ENCODE peak calls at places on chromosomes 6 and 20, in six cellular contexts. One of them, this sample, is unnamed.

GRCh38 chr6:116511424-116512131 is at the start of gene CALHM5:
- DNase-seq in ACHN: peak
- DNase-seq in SW 1271: peak
- DNase-seq in effector memory CD4-positive, alpha-beta T cell: no peak
- DNase-seq in activated CD8-positive, alpha-beta memory T cell treated with anti-CD3 and anti-CD28 coated beads for 48 hours: no peak
- DNase-seq in GM12865: no peak
- DNase-seq in this sample: no peak

GRCh38 chr6:137761072-137761471 is 106.0 kb upstream of the TNFAIP3 start:
- DNase-seq in effector memory CD4-positive, alpha-beta T cell: no peak
- DNase-seq in activated CD8-positive, alpha-beta memory T cell treated with anti-CD3 and anti-CD28 coated beads for 48 hours: no peak
- DNase-seq in SW 1271: no peak
- DNase-seq in ACHN: no peak
- DNase-seq in GM12865: no peak
- DNase-seq in this sample: no peak

GRCh38 chr6:157825243-157825904 is 2.3 kb downstream of the SNX9 start:
- DNase-seq in GM12865: no peak
- DNase-seq in activated CD8-positive, alpha-beta memory T cell treated with anti-CD3 and anti-CD28 coated beads for 48 hours: no peak
- DNase-seq in effector memory CD4-positive, alpha-beta T cell: no peak
- DNase-seq in ACHN: no peak
- DNase-seq in SW 1271: no peak
- DNase-seq in this sample: no peak

GRCh38 chr6:85449818-85450577 is at the start of gene NT5E:
- DNase-seq in activated CD8-positive, alpha-beta memory T cell treated with anti-CD3 and anti-CD28 coated beads for 48 hours: peak
- DNase-seq in effector memory CD4-positive, alpha-beta T cell: no peak
- DNase-seq in ACHN: peak
- DNase-seq in SW 1271: peak
- DNase-seq in GM12865: peak
- DNase-seq in this sample: no peak

GRCh38 chr20:32971703-32972161 is 32.5 kb downstream of the SUN5 start:
- DNase-seq in activated CD8-positive, alpha-beta memory T cell treated with anti-CD3 and anti-CD28 coated beads for 48 hours: no peak
- DNase-seq in effector memory CD4-positive, alpha-beta T cell: no peak
- DNase-seq in ACHN: no peak
- DNase-seq in SW 1271: no peak
- DNase-seq in GM12865: peak
- DNase-seq in this sample: no peak

GRCh38 chr6:166333172-166333995 is 9.0 kb downstream of the SFT2D1 start:
- DNase-seq in activated CD8-positive, alpha-beta memory T cell treated with anti-CD3 and anti-CD28 coated beads for 48 hours: no peak
- DNase-seq in GM12865: peak
- DNase-seq in effector memory CD4-positive, alpha-beta T cell: peak
- DNase-seq in ACHN: no peak
- DNase-seq in SW 1271: no peak
- DNase-seq in this sample: no peak

GRCh38 chr6:498795-499231 is 107.3 kb downstream of the IRF4 start:
- DNase-seq in effector memory CD4-positive, alpha-beta T cell: no peak
- DNase-seq in activated CD8-positive, alpha-beta memory T cell treated with anti-CD3 and anti-CD28 coated beads for 48 hours: no peak
- DNase-seq in GM12865: peak
- DNase-seq in ACHN: no peak
- DNase-seq in SW 1271: no peak
- DNase-seq in this sample: no peak

GRCh38 chr6:31175961-31176360 is 5.5 kb upstream of the POU5F1 start:
- DNase-seq in activated CD8-positive, alpha-beta memory T cell treated with anti-CD3 and anti-CD28 coated beads for 48 hours: no peak
- DNase-seq in effector memory CD4-positive, alpha-beta T cell: no peak
- DNase-seq in SW 1271: no peak
- DNase-seq in GM12865: no peak
- DNase-seq in ACHN: peak
- DNase-seq in this sample: no peak

GRCh38 chr6:168029459-168030217 is 32.2 kb downstream of the KIF25 start:
- DNase-seq in SW 1271: no peak
- DNase-seq in effector memory CD4-positive, alpha-beta T cell: no peak
- DNase-seq in ACHN: no peak
- DNase-seq in activated CD8-positive, alpha-beta memory T cell treated with anti-CD3 and anti-CD28 coated beads for 48 hours: no peak
- DNase-seq in GM12865: no peak
- DNase-seq in this sample: no peak

GRCh38 chr20:31860431-31861345 is 9.6 kb downstream of the DUSP15 start:
- DNase-seq in activated CD8-positive, alpha-beta memory T cell treated with anti-CD3 and anti-CD28 coated beads for 48 hours: no peak
- DNase-seq in SW 1271: no peak
- DNase-seq in effector memory CD4-positive, alpha-beta T cell: no peak
- DNase-seq in GM12865: no peak
- DNase-seq in ACHN: peak
- DNase-seq in this sample: no peak

GRCh38 chr20:62305149-62305764 is 2.5 kb downstream of the ADRM1 start:
- DNase-seq in effector memory CD4-positive, alpha-beta T cell: no peak
- DNase-seq in GM12865: no peak
- DNase-seq in SW 1271: no peak
- DNase-seq in ACHN: no peak
- DNase-seq in activated CD8-positive, alpha-beta memory T cell treated with anti-CD3 and anti-CD28 coated beads for 48 hours: no peak
- DNase-seq in this sample: no peak

GRCh38 chr6:17859846-17860245 is 127.6 kb downstream of the KIF13A start:
- DNase-seq in SW 1271: no peak
- DNase-seq in GM12865: no peak
- DNase-seq in activated CD8-positive, alpha-beta memory T cell treated with anti-CD3 and anti-CD28 coated beads for 48 hours: no peak
- DNase-seq in effector memory CD4-positive, alpha-beta T cell: no peak
- DNase-seq in ACHN: no peak
- DNase-seq in this sample: no peak

GRCh38 chr20:24912397-24913075 is 36.5 kb upstream of the CST7 start:
- DNase-seq in ACHN: no peak
- DNase-seq in GM12865: no peak
- DNase-seq in activated CD8-positive, alpha-beta memory T cell treated with anti-CD3 and anti-CD28 coated beads for 48 hours: no peak
- DNase-seq in SW 1271: no peak
- DNase-seq in effector memory CD4-positive, alpha-beta T cell: no peak
- DNase-seq in this sample: no peak

GRCh38 chr6:130932956-130933355 is 105.8 kb downstream of the SMLR1 start:
- DNase-seq in SW 1271: no peak
- DNase-seq in ACHN: no peak
- DNase-seq in effector memory CD4-positive, alpha-beta T cell: no peak
- DNase-seq in GM12865: no peak
- DNase-seq in activated CD8-positive, alpha-beta memory T cell treated with anti-CD3 and anti-CD28 coated beads for 48 hours: no peak
- DNase-seq in this sample: no peak

GRCh38 chr20:52933867-52934266 is 38.3 kb upstream of the TSHZ2 start:
- DNase-seq in GM12865: no peak
- DNase-seq in effector memory CD4-positive, alpha-beta T cell: no peak
- DNase-seq in activated CD8-positive, alpha-beta memory T cell treated with anti-CD3 and anti-CD28 coated beads for 48 hours: no peak
- DNase-seq in ACHN: no peak
- DNase-seq in SW 1271: no peak
- DNase-seq in this sample: no peak

GRCh38 chr6:144595266-144595665 is 310.1 kb downstream of the UTRN start:
- DNase-seq in activated CD8-positive, alpha-beta memory T cell treated with anti-CD3 and anti-CD28 coated beads for 48 hours: no peak
- DNase-seq in effector memory CD4-positive, alpha-beta T cell: no peak
- DNase-seq in ACHN: no peak
- DNase-seq in SW 1271: no peak
- DNase-seq in GM12865: no peak
- DNase-seq in this sample: no peak

GRCh38 chr6:148231572-148231971 is 111.1 kb upstream of the SASH1 start:
- DNase-seq in ACHN: peak
- DNase-seq in SW 1271: no peak
- DNase-seq in GM12865: no peak
- DNase-seq in effector memory CD4-positive, alpha-beta T cell: no peak
- DNase-seq in activated CD8-positive, alpha-beta memory T cell treated with anti-CD3 and anti-CD28 coated beads for 48 hours: no peak
- DNase-seq in this sample: no peak

GRCh38 chr20:13401596-13401995 is 180.5 kb downstream of the ISM1 start:
- DNase-seq in SW 1271: no peak
- DNase-seq in activated CD8-positive, alpha-beta memory T cell treated with anti-CD3 and anti-CD28 coated beads for 48 hours: no peak
- DNase-seq in ACHN: no peak
- DNase-seq in effector memory CD4-positive, alpha-beta T cell: no peak
- DNase-seq in GM12865: no peak
- DNase-seq in this sample: no peak